ENCODE peak calls at places on chromosomes 5 and 9, in ten cellular contexts. One of them, this sample, is unnamed.

GRCh38 chr5:75434107-75434506 is 77.3 kb downstream of the CERT1 start:
- DNase-seq in CD8-positive, alpha-beta T cell: no peak
- DNase-seq in stomach: no peak
- DNase-seq in psoas muscle: no peak
- DNase-seq in A549: no peak
- DNase-seq in colonic mucosa: no peak
- DNase-seq in suprapubic skin: no peak
- DNase-seq in ovary: no peak
- DNase-seq in endodermal cell: no peak
- DNase-seq in coronary artery: no peak
- DNase-seq in this sample: no peak

GRCh38 chr9:79360387-79361347 is 211.1 kb upstream of the TLE4 start:
- DNase-seq in CD8-positive, alpha-beta T cell: no peak
- DNase-seq in stomach: no peak
- DNase-seq in psoas muscle: no peak
- DNase-seq in A549: no peak
- DNase-seq in colonic mucosa: no peak
- DNase-seq in suprapubic skin: no peak
- DNase-seq in ovary: no peak
- DNase-seq in endodermal cell: peak
- DNase-seq in coronary artery: no peak
- DNase-seq in this sample: no peak

GRCh38 chr5:168530751-168531150 is 1.6 kb downstream of the FBLL1 start:
- DNase-seq in CD8-positive, alpha-beta T cell: no peak
- DNase-seq in stomach: no peak
- DNase-seq in psoas muscle: no peak
- DNase-seq in A549: no peak
- DNase-seq in colonic mucosa: no peak
- DNase-seq in suprapubic skin: no peak
- DNase-seq in ovary: no peak
- DNase-seq in endodermal cell: no peak
- DNase-seq in coronary artery: no peak
- DNase-seq in this sample: no peak

GRCh38 chr9:108746864-108747263 is 108.9 kb downstream of the ACTL7B start:
- DNase-seq in CD8-positive, alpha-beta T cell: no peak
- DNase-seq in stomach: no peak
- DNase-seq in psoas muscle: no peak
- DNase-seq in A549: no peak
- DNase-seq in colonic mucosa: no peak
- DNase-seq in suprapubic skin: no peak
- DNase-seq in ovary: no peak
- DNase-seq in endodermal cell: no peak
- DNase-seq in coronary artery: no peak
- DNase-seq in this sample: no peak

GRCh38 chr9:13755551-13755950 is 476.1 kb upstream of the MPDZ start:
- DNase-seq in CD8-positive, alpha-beta T cell: no peak
- DNase-seq in stomach: no peak
- DNase-seq in psoas muscle: no peak
- DNase-seq in A549: no peak
- DNase-seq in colonic mucosa: no peak
- DNase-seq in suprapubic skin: no peak
- DNase-seq in ovary: no peak
- DNase-seq in endodermal cell: no peak
- DNase-seq in coronary artery: no peak
- DNase-seq in this sample: no peak

GRCh38 chr5:137647401-137647800 is 88.5 kb downstream of the KLHL3 start:
- DNase-seq in CD8-positive, alpha-beta T cell: no peak
- DNase-seq in stomach: no peak
- DNase-seq in psoas muscle: no peak
- DNase-seq in A549: no peak
- DNase-seq in colonic mucosa: no peak
- DNase-seq in suprapubic skin: no peak
- DNase-seq in ovary: no peak
- DNase-seq in endodermal cell: no peak
- DNase-seq in coronary artery: no peak
- DNase-seq in this sample: no peak

GRCh38 chr9:2570615-2571479 is 50.7 kb upstream of the VLDLR start:
- DNase-seq in CD8-positive, alpha-beta T cell: no peak
- DNase-seq in stomach: peak
- DNase-seq in psoas muscle: peak
- DNase-seq in A549: peak
- DNase-seq in colonic mucosa: peak
- DNase-seq in suprapubic skin: peak
- DNase-seq in ovary: peak
- DNase-seq in endodermal cell: no peak
- DNase-seq in coronary artery: peak
- DNase-seq in this sample: no peak

GRCh38 chr5:14767942-14768837 is 103.4 kb downstream of the ANKH start:
- DNase-seq in CD8-positive, alpha-beta T cell: no peak
- DNase-seq in stomach: no peak
- DNase-seq in psoas muscle: no peak
- DNase-seq in A549: no peak
- DNase-seq in colonic mucosa: no peak
- DNase-seq in suprapubic skin: no peak
- DNase-seq in ovary: no peak
- DNase-seq in endodermal cell: no peak
- DNase-seq in coronary artery: no peak
- DNase-seq in this sample: no peak

GRCh38 chr5:55316289-55316688 is 8.5 kb downstream of the MTREX start:
- DNase-seq in CD8-positive, alpha-beta T cell: no peak
- DNase-seq in stomach: no peak
- DNase-seq in psoas muscle: no peak
- DNase-seq in A549: no peak
- DNase-seq in colonic mucosa: no peak
- DNase-seq in suprapubic skin: no peak
- DNase-seq in ovary: no peak
- DNase-seq in endodermal cell: no peak
- DNase-seq in coronary artery: no peak
- DNase-seq in this sample: no peak

GRCh38 chr9:4604678-4605095 is 57.4 kb upstream of the PLPP6 start:
- DNase-seq in CD8-positive, alpha-beta T cell: peak
- DNase-seq in stomach: peak
- DNase-seq in psoas muscle: no peak
- DNase-seq in A549: peak
- DNase-seq in colonic mucosa: peak
- DNase-seq in suprapubic skin: no peak
- DNase-seq in ovary: peak
- DNase-seq in endodermal cell: peak
- DNase-seq in coronary artery: no peak
- DNase-seq in this sample: peak

GRCh38 chr5:110855961-110856360 is 117.2 kb downstream of the SLC25A46 start:
- DNase-seq in CD8-positive, alpha-beta T cell: no peak
- DNase-seq in stomach: no peak
- DNase-seq in psoas muscle: no peak
- DNase-seq in A549: no peak
- DNase-seq in colonic mucosa: no peak
- DNase-seq in suprapubic skin: no peak
- DNase-seq in ovary: no peak
- DNase-seq in endodermal cell: no peak
- DNase-seq in coronary artery: no peak
- DNase-seq in this sample: no peak

GRCh38 chr5:34648522-34649158 is 7.5 kb upstream of the RAI14 start:
- DNase-seq in CD8-positive, alpha-beta T cell: no peak
- DNase-seq in stomach: no peak
- DNase-seq in psoas muscle: no peak
- DNase-seq in A549: no peak
- DNase-seq in colonic mucosa: no peak
- DNase-seq in suprapubic skin: no peak
- DNase-seq in ovary: no peak
- DNase-seq in endodermal cell: no peak
- DNase-seq in coronary artery: no peak
- DNase-seq in this sample: no peak

GRCh38 chr9:750264-750967 is 91.1 kb upstream of the DMRT1 start:
- DNase-seq in CD8-positive, alpha-beta T cell: peak
- DNase-seq in stomach: no peak
- DNase-seq in psoas muscle: peak
- DNase-seq in A549: no peak
- DNase-seq in colonic mucosa: no peak
- DNase-seq in suprapubic skin: no peak
- DNase-seq in ovary: no peak
- DNase-seq in endodermal cell: no peak
- DNase-seq in coronary artery: no peak
- DNase-seq in this sample: no peak

GRCh38 chr5:98921947-98922508 is 6.8 kb downstream of the CHD1 start:
- DNase-seq in CD8-positive, alpha-beta T cell: no peak
- DNase-seq in stomach: no peak
- DNase-seq in psoas muscle: no peak
- DNase-seq in A549: no peak
- DNase-seq in colonic mucosa: no peak
- DNase-seq in suprapubic skin: no peak
- DNase-seq in ovary: no peak
- DNase-seq in endodermal cell: no peak
- DNase-seq in coronary artery: no peak
- DNase-seq in this sample: no peak

GRCh38 chr5:69492391-69493234 is at the start of gene OCLN:
- DNase-seq in CD8-positive, alpha-beta T cell: no peak
- DNase-seq in stomach: peak
- DNase-seq in psoas muscle: no peak
- DNase-seq in A549: peak
- DNase-seq in colonic mucosa: peak
- DNase-seq in suprapubic skin: peak
- DNase-seq in ovary: peak
- DNase-seq in endodermal cell: peak
- DNase-seq in coronary artery: no peak
- DNase-seq in this sample: no peak

DNA sequence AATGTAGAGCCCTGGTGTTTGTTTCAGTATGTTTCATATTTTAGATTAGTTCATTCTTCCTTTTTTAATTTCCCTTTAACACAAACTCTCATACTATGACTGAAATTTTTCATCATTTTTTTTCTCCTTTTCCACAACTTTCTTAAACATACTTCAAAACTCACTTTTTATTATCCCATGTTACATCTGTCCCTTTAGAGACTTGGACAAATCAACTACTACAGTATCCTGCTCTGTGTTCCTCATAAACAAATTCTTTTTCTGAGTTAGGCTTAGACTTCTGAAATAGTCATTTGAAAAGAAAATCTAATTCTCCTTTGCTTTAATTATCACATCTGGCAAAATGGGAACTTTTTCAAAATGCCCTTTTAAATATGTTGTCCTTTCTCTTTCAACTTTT is 15.3 kb downstream of the MATR3 start:
- DNase-seq in CD8-positive, alpha-beta T cell: no peak
- DNase-seq in stomach: no peak
- DNase-seq in psoas muscle: no peak
- DNase-seq in A549: no peak
- DNase-seq in colonic mucosa: no peak
- DNase-seq in suprapubic skin: no peak
- DNase-seq in ovary: no peak
- DNase-seq in endodermal cell: no peak
- DNase-seq in coronary artery: no peak
- DNase-seq in this sample: no peak
- H3K27ac ChIP-seq in CD8-positive, alpha-beta T cell: no peak
- H3K27ac ChIP-seq in stomach: no peak
- H3K27ac ChIP-seq in psoas muscle: peak
- H3K27ac ChIP-seq in A549: no peak
- H3K27ac ChIP-seq in colonic mucosa: no peak
- H3K27ac ChIP-seq in suprapubic skin: no peak
- H3K27ac ChIP-seq in ovary: no peak
- H3K27ac ChIP-seq in endodermal cell: no peak
- H3K27ac ChIP-seq in coronary artery: no peak
- H3K27ac ChIP-seq in this sample: peak

DNA sequence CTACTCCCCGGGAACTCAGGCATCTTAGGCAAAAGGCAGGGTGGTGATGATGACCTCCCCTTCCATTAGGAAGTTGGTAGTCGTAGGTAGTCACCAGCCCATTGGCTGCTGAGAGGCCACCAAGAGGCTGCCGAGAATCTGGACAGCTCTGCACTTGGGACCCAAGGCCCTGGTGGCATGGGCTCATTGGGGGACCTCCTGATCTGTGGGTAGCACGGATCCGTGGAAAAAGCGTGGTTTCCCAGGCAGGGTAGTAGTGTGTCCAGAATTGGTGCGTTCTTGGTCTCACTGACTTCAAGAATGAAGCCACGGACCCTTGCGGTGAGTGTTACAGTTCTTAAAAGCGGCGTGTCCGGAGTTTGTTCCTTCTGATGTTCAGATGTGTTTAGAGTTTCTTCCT is 158.8 kb downstream of the CNTLN start:
- DNase-seq in CD8-positive, alpha-beta T cell: no peak
- DNase-seq in stomach: no peak
- DNase-seq in psoas muscle: no peak
- DNase-seq in A549: no peak
- DNase-seq in colonic mucosa: no peak
- DNase-seq in suprapubic skin: no peak
- DNase-seq in ovary: no peak
- DNase-seq in endodermal cell: no peak
- DNase-seq in coronary artery: no peak
- DNase-seq in this sample: no peak
- H3K27ac ChIP-seq in CD8-positive, alpha-beta T cell: no peak
- H3K27ac ChIP-seq in stomach: no peak
- H3K27ac ChIP-seq in psoas muscle: no peak
- H3K27ac ChIP-seq in A549: no peak
- H3K27ac ChIP-seq in colonic mucosa: no peak
- H3K27ac ChIP-seq in suprapubic skin: no peak
- H3K27ac ChIP-seq in ovary: no peak
- H3K27ac ChIP-seq in endodermal cell: no peak
- H3K27ac ChIP-seq in coronary artery: no peak
- H3K27ac ChIP-seq in this sample: no peak

DNA sequence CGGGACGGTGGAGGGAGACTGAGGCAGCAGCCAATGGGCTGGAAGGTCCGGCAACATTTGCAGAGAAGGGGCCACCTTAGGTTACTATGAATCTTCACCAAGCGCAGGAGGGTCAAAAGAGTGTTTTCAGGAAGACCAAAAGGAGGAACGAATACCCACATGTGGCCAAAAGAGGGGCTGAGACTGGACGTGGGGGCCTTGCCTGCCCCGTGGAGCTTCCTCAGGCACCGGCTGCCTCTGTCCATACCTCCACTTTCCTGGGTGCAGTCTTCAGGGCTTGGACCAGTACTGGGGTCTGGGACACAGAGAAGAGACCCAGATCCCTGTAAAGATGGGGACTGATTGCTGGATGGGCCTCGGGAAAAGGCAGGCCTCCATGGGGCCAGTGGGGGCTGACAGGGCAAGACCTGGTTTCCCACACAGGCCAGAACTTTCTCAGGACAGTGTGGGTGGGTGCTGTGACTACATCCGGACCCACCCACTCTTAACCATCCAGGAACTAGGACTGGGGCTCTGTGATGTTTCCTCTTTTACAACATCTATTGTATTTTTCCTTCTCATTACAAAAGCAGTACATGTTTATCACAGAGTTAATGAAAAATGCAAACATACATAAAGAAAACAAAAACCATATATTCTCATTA is 294.7 kb downstream of the ZSWIM6 start:
- DNase-seq in CD8-positive, alpha-beta T cell: no peak
- DNase-seq in stomach: no peak
- DNase-seq in psoas muscle: no peak
- DNase-seq in A549: no peak
- DNase-seq in colonic mucosa: peak
- DNase-seq in suprapubic skin: no peak
- DNase-seq in ovary: no peak
- DNase-seq in endodermal cell: peak
- DNase-seq in coronary artery: no peak
- DNase-seq in this sample: no peak
- H3K27ac ChIP-seq in CD8-positive, alpha-beta T cell: no peak
- H3K27ac ChIP-seq in stomach: peak
- H3K27ac ChIP-seq in psoas muscle: no peak
- H3K27ac ChIP-seq in A549: peak
- H3K27ac ChIP-seq in colonic mucosa: peak
- H3K27ac ChIP-seq in suprapubic skin: peak
- H3K27ac ChIP-seq in ovary: no peak
- H3K27ac ChIP-seq in endodermal cell: no peak
- H3K27ac ChIP-seq in coronary artery: no peak
- H3K27ac ChIP-seq in this sample: no peak

GRCh38 chr5:157485811-157486739 is 26.1 kb downstream of the NIPAL4 start:
- DNase-seq in CD8-positive, alpha-beta T cell: no peak
- DNase-seq in stomach: no peak
- DNase-seq in psoas muscle: no peak
- DNase-seq in A549: no peak
- DNase-seq in colonic mucosa: no peak
- DNase-seq in suprapubic skin: no peak
- DNase-seq in ovary: no peak
- DNase-seq in endodermal cell: no peak
- DNase-seq in coronary artery: no peak
- DNase-seq in this sample: no peak
- H3K27ac ChIP-seq in CD8-positive, alpha-beta T cell: no peak
- H3K27ac ChIP-seq in stomach: peak
- H3K27ac ChIP-seq in psoas muscle: no peak
- H3K27ac ChIP-seq in A549: no peak
- H3K27ac ChIP-seq in colonic mucosa: no peak
- H3K27ac ChIP-seq in suprapubic skin: no peak
- H3K27ac ChIP-seq in ovary: no peak
- H3K27ac ChIP-seq in endodermal cell: no peak
- H3K27ac ChIP-seq in coronary artery: no peak
- H3K27ac ChIP-seq in this sample: no peak

This sample was measured in SK-N-MC.